ENCODE peak calls at places on chromosomes 7 and 10, in four cellular contexts. Q is CD8-positive, alpha-beta memory T cell; C is ELF-1; B is stimulated activated CD4-positive, alpha-beta T cell treated with anti-CD3 and anti-CD28 coated beads, TNF-alpha, amount 100 ng/mL, for 4 hours. O is an unnamed sample.

GRCh38 chr7:135774284-135774683 is 25.7 kb upstream of the FAM180A start:
- DNase-seq in C (no peak), B (no peak), Q (no peak), O (no peak)

GRCh38 chr7:151083824-151084160 is 499 bp upstream of the TMUB1 start:
- DNase-seq in C (no peak), B (no peak), Q (no peak), O (no peak)

GRCh38 chr7:74002474-74003017 is 25.4 kb upstream of the ELN start:
- DNase-seq in Q (no peak), B (no peak), C (no peak), O (peak)

GRCh38 chr10:70513848-70514309 is 35.3 kb downstream of the PALD1 start:
- DNase-seq in C (no peak), Q (no peak), B (no peak), O (no peak)

GRCh38 chr7:158450476-158451124 is 137.0 kb downstream of the PTPRN2 start:
- DNase-seq in C (peak), B (no peak), Q (no peak), O (no peak)

GRCh38 chr7:49523870-49524269 is 249.6 kb upstream of the VWC2 start:
- DNase-seq in Q (no peak), C (no peak), B (no peak), O (no peak)

GRCh38 chr10:15399060-15399661 is 28.1 kb upstream of the FAM171A1 start:
- DNase-seq in B (no peak), Q (no peak), C (no peak), O (no peak)

GRCh38 chr7:46932656-46933424 is 649.1 kb downstream of the TNS3 start:
- DNase-seq in C (no peak), B (no peak), Q (no peak), O (no peak)

GRCh38 chr10:70664702-70665195 is 7.6 kb upstream of the ADAMTS14 start:
- DNase-seq in C (no peak), B (no peak), Q (no peak), O (no peak)

GRCh38 chr10:116207690-116208089 is 65.3 kb downstream of the GFRA1 start:
- DNase-seq in Q (no peak), B (no peak), C (no peak), O (no peak)

O was measured in NK-92 treated with Interleukin-12 subunit alpha and Interleukin-12 subunit beta, amount 100 ng/mL, for 24 hours.